ENCODE peak calls at places on chromosomes 7 and 10, in six cellular contexts. One of them, this sample, is unnamed. For H3K27me3, the result is how much of the 10 kb centered on the place peaks cover.

GRCh38 chr10:123636598-123637325 is 29.4 kb upstream of the GPR26 start:
- DNase-seq in spleen: no peak
- DNase-seq in H7: no peak
- DNase-seq in esophagus squamous epithelium: no peak
- DNase-seq in brain microvascular endothelial cell: no peak
- DNase-seq in IMR-90: no peak
- DNase-seq in this sample: no peak

GRCh38 chr7:14825909-14826308 is 76.6 kb downstream of the DGKB start:
- DNase-seq in spleen: no peak
- DNase-seq in H7: no peak
- DNase-seq in esophagus squamous epithelium: no peak
- DNase-seq in brain microvascular endothelial cell: no peak
- DNase-seq in IMR-90: no peak
- DNase-seq in this sample: no peak

GRCh38 chr10:68517188-68517587 is 10.1 kb downstream of the SLC25A16 start:
- DNase-seq in spleen: no peak
- DNase-seq in H7: no peak
- DNase-seq in esophagus squamous epithelium: no peak
- DNase-seq in brain microvascular endothelial cell: no peak
- DNase-seq in IMR-90: peak
- DNase-seq in this sample: no peak

GRCh38 chr10:38007551-38007950 is 2.9 kb upstream of the ZNF33A start:
- DNase-seq in spleen: no peak
- DNase-seq in H7: no peak
- DNase-seq in esophagus squamous epithelium: no peak
- DNase-seq in brain microvascular endothelial cell: no peak
- DNase-seq in IMR-90: no peak
- DNase-seq in this sample: no peak

GRCh38 chr7:114939484-114940097 is 17.7 kb downstream of the MDFIC start:
- DNase-seq in spleen: no peak
- DNase-seq in H7: no peak
- DNase-seq in esophagus squamous epithelium: no peak
- DNase-seq in brain microvascular endothelial cell: no peak
- DNase-seq in IMR-90: no peak
- DNase-seq in this sample: no peak

GRCh38 chr7:127504715-127505114 is 80.7 kb downstream of the GCC1 start:
- DNase-seq in spleen: no peak
- DNase-seq in H7: peak
- DNase-seq in esophagus squamous epithelium: no peak
- DNase-seq in brain microvascular endothelial cell: no peak
- DNase-seq in IMR-90: peak
- DNase-seq in this sample: no peak

GRCh38 chr10:91652364-91652763 is 19.5 kb upstream of the PPP1R3C start:
- DNase-seq in spleen: no peak
- DNase-seq in H7: no peak
- DNase-seq in esophagus squamous epithelium: no peak
- DNase-seq in brain microvascular endothelial cell: peak
- DNase-seq in IMR-90: peak
- DNase-seq in this sample: peak

GRCh38 chr7:146096994-146097393 is 19.6 kb upstream of the CNTNAP2 start:
- DNase-seq in spleen: no peak
- DNase-seq in H7: peak
- DNase-seq in esophagus squamous epithelium: no peak
- DNase-seq in brain microvascular endothelial cell: no peak
- DNase-seq in IMR-90: no peak
- DNase-seq in this sample: no peak

GRCh38 chr10:10792681-10793080 is 225.0 kb upstream of the CELF2 start:
- DNase-seq in spleen: no peak
- DNase-seq in H7: no peak
- DNase-seq in esophagus squamous epithelium: no peak
- DNase-seq in brain microvascular endothelial cell: peak
- DNase-seq in IMR-90: peak
- DNase-seq in this sample: peak

GRCh38 chr10:120372917-120373316 is 84.1 kb upstream of the PLPP4 start:
- DNase-seq in spleen: no peak
- DNase-seq in H7: no peak
- DNase-seq in esophagus squamous epithelium: no peak
- DNase-seq in brain microvascular endothelial cell: no peak
- DNase-seq in IMR-90: no peak
- DNase-seq in this sample: no peak

GRCh38 chr10:30433286-30433778 is 652 bp upstream of the MAP3K8 start:
- DNase-seq in spleen: peak
- DNase-seq in H7: peak
- DNase-seq in esophagus squamous epithelium: peak
- DNase-seq in brain microvascular endothelial cell: peak
- DNase-seq in IMR-90: peak
- DNase-seq in this sample: no peak

DNA sequence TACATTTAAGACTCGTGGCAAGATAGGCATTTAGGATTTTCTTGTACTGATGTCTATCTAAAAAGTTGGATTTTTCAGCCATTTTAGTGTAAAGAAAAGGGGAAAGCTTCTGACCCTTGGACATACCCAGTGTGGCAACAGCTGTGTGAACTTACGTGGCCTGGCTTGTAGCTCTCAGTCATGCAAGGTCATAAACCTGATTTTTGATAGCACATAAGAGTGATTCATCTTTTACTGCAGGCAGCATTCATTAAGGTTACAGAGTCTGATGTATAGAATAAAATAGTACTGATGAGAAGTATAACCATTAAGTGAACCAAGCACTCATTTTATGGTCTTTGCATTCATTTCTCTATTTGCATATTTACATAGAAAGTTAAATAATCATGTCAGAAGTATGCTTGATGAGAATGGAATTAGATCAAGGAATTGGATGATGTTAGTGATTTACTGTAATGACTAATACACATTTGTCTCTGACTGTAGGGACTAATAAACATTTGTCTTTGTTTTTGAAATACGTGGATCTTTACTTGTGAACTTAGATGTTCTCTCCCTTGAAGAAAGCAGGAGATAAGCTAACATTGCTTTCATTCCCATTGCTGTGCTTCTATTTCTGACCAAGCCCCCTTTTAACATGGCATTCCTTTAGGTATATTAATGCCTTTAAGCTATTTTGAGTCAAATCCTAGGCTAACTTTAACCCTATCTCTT is 88.2 kb downstream of the GSDME start:
- DNase-seq in spleen: no peak
- DNase-seq in H7: no peak
- DNase-seq in esophagus squamous epithelium: no peak
- DNase-seq in brain microvascular endothelial cell: no peak
- DNase-seq in IMR-90: peak
- DNase-seq in this sample: peak
- H3K27me3 ChIP-seq in spleen: under half
- H3K27me3 ChIP-seq in H7: under half
- H3K27me3 ChIP-seq in esophagus squamous epithelium: under half
- H3K27me3 ChIP-seq in brain microvascular endothelial cell: under half
- H3K27me3 ChIP-seq in IMR-90: under half
- H3K27me3 ChIP-seq in this sample: under half

GRCh38 chr10:100985336-100985735 is 2.0 kb downstream of the MRPL43 start:
- DNase-seq in spleen: peak
- DNase-seq in H7: no peak
- DNase-seq in esophagus squamous epithelium: no peak
- DNase-seq in brain microvascular endothelial cell: no peak
- DNase-seq in IMR-90: no peak
- DNase-seq in this sample: no peak
- H3K4me3 ChIP-seq in spleen: no peak
- H3K4me3 ChIP-seq in H7: no peak
- H3K4me3 ChIP-seq in esophagus squamous epithelium: no peak
- H3K4me3 ChIP-seq in brain microvascular endothelial cell: no peak
- H3K4me3 ChIP-seq in IMR-90: no peak
- H3K4me3 ChIP-seq in this sample: no peak

DNA sequence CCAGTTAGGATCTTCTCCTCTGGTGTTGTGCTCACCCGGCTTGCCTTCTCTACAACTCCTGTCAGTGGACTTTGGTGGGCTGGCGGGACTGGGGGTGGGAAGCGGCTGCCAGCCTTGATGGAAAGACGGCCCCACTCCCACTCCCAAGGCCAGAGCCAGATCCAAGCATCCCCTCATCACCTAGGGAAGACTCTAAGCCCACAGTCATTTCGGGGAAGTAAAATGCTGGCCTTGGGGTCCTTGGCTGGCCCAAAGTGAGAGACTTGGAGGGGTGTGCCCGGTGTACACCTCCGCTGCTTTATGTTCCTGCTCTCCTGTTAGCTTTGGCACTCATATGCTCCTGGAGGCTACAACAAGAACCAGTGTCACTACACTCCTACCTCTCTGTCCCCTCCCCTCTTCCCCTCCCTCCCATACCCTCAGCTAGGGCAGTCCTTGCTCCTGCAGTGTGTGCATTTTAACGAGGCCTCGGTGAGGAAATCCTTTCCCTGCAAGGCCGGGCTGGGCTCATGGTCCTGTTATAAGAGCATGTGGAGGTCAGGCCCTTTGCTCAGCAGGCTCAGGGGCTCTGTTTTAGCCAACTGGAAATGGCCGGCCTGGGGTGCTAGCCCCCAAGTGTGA is 995 bp upstream of the HOXA10 start:
- DNase-seq in spleen: peak
- DNase-seq in H7: peak
- DNase-seq in esophagus squamous epithelium: no peak
- DNase-seq in brain microvascular endothelial cell: no peak
- DNase-seq in IMR-90: no peak
- DNase-seq in this sample: peak
- H3K27me3 ChIP-seq in spleen: half or more
- H3K27me3 ChIP-seq in H7: half or more
- H3K27me3 ChIP-seq in esophagus squamous epithelium: half or more
- H3K27me3 ChIP-seq in brain microvascular endothelial cell: half or more
- H3K27me3 ChIP-seq in IMR-90: half or more
- H3K27me3 ChIP-seq in this sample: under half

GRCh38 chr10:97891497-97892167 is 42.0 kb downstream of the GOLGA7B start:
- DNase-seq in spleen: peak
- DNase-seq in H7: peak
- DNase-seq in esophagus squamous epithelium: no peak
- DNase-seq in brain microvascular endothelial cell: no peak
- DNase-seq in IMR-90: no peak
- DNase-seq in this sample: no peak
- H3K4me3 ChIP-seq in spleen: no peak
- H3K4me3 ChIP-seq in H7: no peak
- H3K4me3 ChIP-seq in esophagus squamous epithelium: no peak
- H3K4me3 ChIP-seq in brain microvascular endothelial cell: no peak
- H3K4me3 ChIP-seq in IMR-90: no peak
- H3K4me3 ChIP-seq in this sample: no peak

GRCh38 chr7:141072548-141073172 is 1.2 kb upstream of the TMEM178B start:
- DNase-seq in spleen: no peak
- DNase-seq in H7: peak
- DNase-seq in esophagus squamous epithelium: no peak
- DNase-seq in brain microvascular endothelial cell: peak
- DNase-seq in IMR-90: peak
- DNase-seq in this sample: peak

GRCh38 chr7:141073173-141073640 is 657 bp upstream of the TMEM178B start:
- DNase-seq in spleen: no peak
- DNase-seq in H7: peak
- DNase-seq in esophagus squamous epithelium: no peak
- DNase-seq in brain microvascular endothelial cell: peak
- DNase-seq in IMR-90: peak
- DNase-seq in this sample: no peak

GRCh38 chr7:141071260-141071854 is 2.5 kb upstream of the TMEM178B start:
- DNase-seq in spleen: no peak
- DNase-seq in H7: peak
- DNase-seq in esophagus squamous epithelium: no peak
- DNase-seq in brain microvascular endothelial cell: no peak
- DNase-seq in IMR-90: no peak
- DNase-seq in this sample: no peak

GRCh38 chr7:141073641-141074161 is at the start of gene TMEM178B:
- DNase-seq in spleen: no peak
- DNase-seq in H7: peak
- DNase-seq in esophagus squamous epithelium: no peak
- DNase-seq in brain microvascular endothelial cell: no peak
- DNase-seq in IMR-90: no peak
- DNase-seq in this sample: no peak

DNA sequence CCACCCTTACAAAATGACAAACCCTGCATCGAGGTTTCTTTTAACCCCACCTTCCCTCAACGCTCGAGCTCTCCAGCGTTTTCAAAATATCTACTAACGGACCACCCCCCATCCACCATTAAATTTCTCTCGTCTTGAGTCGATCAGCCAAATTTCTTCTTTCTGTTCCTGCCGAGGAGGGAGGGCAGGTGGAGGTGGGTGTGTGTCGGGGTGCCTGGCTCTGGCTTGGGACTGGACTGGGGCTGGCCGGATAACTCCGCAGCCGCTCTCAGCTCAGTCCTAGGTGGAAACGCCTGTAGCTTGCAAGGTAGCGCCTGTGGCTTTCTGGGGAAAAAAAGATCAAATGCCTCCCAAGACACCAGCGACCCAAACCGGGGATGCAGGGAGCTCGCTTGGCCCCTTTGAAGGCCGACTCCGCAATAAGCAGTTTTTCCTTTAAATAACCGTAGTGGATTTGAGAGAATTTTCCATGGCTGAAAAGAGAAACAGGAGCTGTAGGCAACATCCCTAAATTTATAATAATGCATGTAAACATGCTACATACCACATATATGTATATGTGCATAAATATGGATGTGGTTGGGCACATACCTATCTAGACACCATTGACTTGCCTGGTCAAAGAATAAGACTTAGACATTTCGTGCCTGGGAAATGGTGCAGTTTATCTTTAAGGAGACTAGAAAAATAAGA is 1.9 kb upstream of the TMEM178B start:
- DNase-seq in spleen: no peak
- DNase-seq in H7: peak
- DNase-seq in esophagus squamous epithelium: no peak
- DNase-seq in brain microvascular endothelial cell: no peak
- DNase-seq in IMR-90: no peak
- DNase-seq in this sample: no peak
- H3K27me3 ChIP-seq in spleen: half or more
- H3K27me3 ChIP-seq in H7: half or more
- H3K27me3 ChIP-seq in esophagus squamous epithelium: under half
- H3K27me3 ChIP-seq in brain microvascular endothelial cell: under half
- H3K27me3 ChIP-seq in IMR-90: under half
- H3K27me3 ChIP-seq in this sample: under half

DNA sequence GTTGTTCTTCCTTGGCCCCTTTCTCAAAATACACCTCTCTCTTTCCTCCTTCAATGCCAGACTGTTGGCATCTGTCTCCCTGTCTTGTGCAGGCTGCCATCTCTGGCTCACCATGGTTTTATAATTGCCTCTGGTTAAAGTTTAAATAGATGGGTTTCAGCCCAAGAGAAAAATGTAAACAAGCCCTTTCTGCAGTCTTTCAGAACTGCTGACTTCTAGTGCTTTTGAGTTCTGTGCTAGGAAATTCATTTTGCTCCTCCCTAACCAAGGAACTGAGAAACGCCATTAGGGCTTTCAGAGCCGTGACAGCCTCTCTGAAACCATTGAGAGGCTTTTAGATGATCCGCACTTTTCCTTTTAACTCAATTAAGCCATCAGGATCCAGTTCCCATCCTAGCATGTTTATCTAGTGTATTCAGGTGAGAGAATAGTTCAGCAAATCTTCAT is 101.5 kb upstream of the MKLN1 start:
- DNase-seq in spleen: no peak
- DNase-seq in H7: no peak
- DNase-seq in esophagus squamous epithelium: no peak
- DNase-seq in brain microvascular endothelial cell: no peak
- DNase-seq in IMR-90: peak
- DNase-seq in this sample: no peak
- H3K4me3 ChIP-seq in spleen: no peak
- H3K4me3 ChIP-seq in H7: no peak
- H3K4me3 ChIP-seq in esophagus squamous epithelium: no peak
- H3K4me3 ChIP-seq in brain microvascular endothelial cell: no peak
- H3K4me3 ChIP-seq in IMR-90: no peak
- H3K4me3 ChIP-seq in this sample: no peak

This sample was measured in BJ.